ENCODE peak calls at places on chromosomes 11 and 22, in eight cellular contexts. O, L, B, W, Y, E, G and M are unnamed samples.

GRCh38 chr11:1300121-1300520 is 9.3 kb downstream of the TOLLIP start:
- DNase-seq in O (no peak), L (no peak), B (no peak), W (no peak), Y (no peak), E (no peak), G (no peak), M (no peak)

GRCh38 chr11:34641456-34641855 is 20.6 kb downstream of the EHF start:
- DNase-seq in O (no peak), L (peak), B (no peak), W (no peak), Y (no peak), E (no peak), G (no peak), M (no peak)

GRCh38 chr11:18235394-18235926 is 1.1 kb downstream of the SAA4 start:
- DNase-seq in O (no peak), L (no peak), B (no peak), W (no peak), Y (peak), E (no peak), G (no peak), M (no peak)

GRCh38 chr11:9025101-9025850 is 21.5 kb upstream of the NRIP3 start:
- DNase-seq in O (no peak), L (no peak), B (peak), W (no peak), Y (no peak), E (no peak), G (no peak), M (no peak)

GRCh38 chr22:35661377-35661937 is 13.2 kb downstream of the APOL6 start:
- DNase-seq in O (no peak), L (no peak), B (no peak), W (no peak), Y (no peak), E (no peak), G (no peak), M (no peak)

GRCh38 chr22:37924386-37925065 is 18.4 kb downstream of the MICALL1 start:
- DNase-seq in O (no peak), L (no peak), B (no peak), W (no peak), Y (no peak), E (no peak), G (no peak), M (no peak)

GRCh38 chr22:38098410-38099249 is 11.9 kb downstream of the BAIAP2L2 start:
- DNase-seq in O (no peak), L (peak), B (peak), W (no peak), Y (no peak), E (no peak), G (no peak), M (no peak)

GRCh38 chr22:45600791-45601730 is 70.6 kb upstream of the ATXN10 start:
- DNase-seq in O (no peak), L (no peak), B (peak), W (no peak), Y (no peak), E (no peak), G (no peak), M (no peak)

GRCh38 chr11:105232021-105232420 is 92.5 kb upstream of the CARD18 start:
- DNase-seq in O (no peak), L (no peak), B (no peak), W (no peak), Y (no peak), E (no peak), G (no peak), M (no peak)

GRCh38 chr11:20617346-20617745 is 17.9 kb downstream of the SLC6A5 start:
- DNase-seq in O (no peak), L (peak), B (no peak), W (no peak), Y (peak), E (no peak), G (no peak), M (no peak)

GRCh38 chr11:75052457-75052856 is 44.2 kb downstream of the OR2AT4 start:
- DNase-seq in O (no peak), L (no peak), B (no peak), W (no peak), Y (no peak), E (no peak), G (no peak), M (no peak)

GRCh38 chr11:61025819-61026120 is 54.3 kb downstream of the CD6 start:
- DNase-seq in O (no peak), L (no peak), B (no peak), W (no peak), Y (no peak), E (no peak), G (no peak), M (no peak)

GRCh38 chr11:108593910-108594434 is 404 bp upstream of the EXPH5 start:
- DNase-seq in O (no peak), L (no peak), B (no peak), W (no peak), Y (no peak), E (no peak), G (no peak), M (no peak)

GRCh38 chr11:30346068-30346688 is 23.3 kb downstream of the ARL14EP start:
- DNase-seq in O (no peak), L (peak), B (peak), W (no peak), Y (peak), E (no peak), G (peak), M (no peak)

GRCh38 chr11:91783173-91783572 is 441.4 kb upstream of the FAT3 start:
- DNase-seq in O (no peak), L (no peak), B (no peak), W (no peak), Y (no peak), E (no peak), G (no peak), M (no peak)

GRCh38 chr11:80414766-80415165 is 973.9 kb upstream of the TENM4 start:
- DNase-seq in O (no peak), L (no peak), B (no peak), W (no peak), Y (no peak), E (no peak), G (no peak), M (no peak)

GRCh38 chr11:120133216-120134105 is 4.5 kb downstream of the TRIM29 start:
- DNase-seq in O (no peak), L (no peak), B (no peak), W (no peak), Y (no peak), E (no peak), G (no peak), M (no peak)

GRCh38 chr22:41021655-41022454 is 70.5 kb upstream of the EP300 start:
- DNase-seq in O (peak), L (peak), B (peak), W (peak), Y (peak), E (peak), G (peak), M (no peak)

GRCh38 chr11:121466063-121466794 is 13.5 kb upstream of the SORL1-AS1 start:
- DNase-seq in O (peak), L (peak), B (peak), W (peak), Y (peak), E (peak), G (no peak), M (peak)

GRCh38 chr11:34165786-34166557 is 60.5 kb downstream of the NAT10 start:
- DNase-seq in O (no peak), L (no peak), B (peak), W (no peak), Y (no peak), E (no peak), G (no peak), M (no peak)

GRCh38 chr22:20028855-20029549 is 8.1 kb downstream of the TANGO2 start:
- DNase-seq in O (no peak), L (no peak), B (no peak), W (no peak), Y (no peak), E (no peak), G (no peak), M (no peak)

GRCh38 chr22:50082197-50082715 is 3.0 kb downstream of the MLC1 start:
- DNase-seq in O (no peak), L (no peak), B (no peak), W (no peak), Y (no peak), E (no peak), G (no peak), M (no peak)

GRCh38 chr11:8839957-8840945 is 70.7 kb upstream of the AKIP1 start:
- DNase-seq in O (peak), L (peak), B (no peak), W (no peak), Y (peak), E (peak), G (no peak), M (no peak)

GRCh38 chr11:122100222-122101080 is 15.6 kb downstream of the BLID start:
- DNase-seq in O (peak), L (peak), B (peak), W (no peak), Y (peak), E (no peak), G (no peak), M (no peak)

GRCh38 chr11:41245184-41245583 is 214.3 kb downstream of the LRRC4C start:
- DNase-seq in O (no peak), L (no peak), B (no peak), W (no peak), Y (no peak), E (no peak), G (no peak), M (no peak)

GRCh38 chr11:65557280-65558001 is 718 bp downstream of the LTBP3 start:
- DNase-seq in O (no peak), L (no peak), B (no peak), W (no peak), Y (peak), E (no peak), G (no peak), M (no peak)

GRCh38 chr11:61489833-61490585 is 18.5 kb upstream of the LRRC10B start:
- DNase-seq in O (no peak), L (peak), B (peak), W (no peak), Y (peak), E (no peak), G (no peak), M (no peak)

GRCh38 chr11:117909611-117910382 is 19.4 kb downstream of the TMPRSS13 start:
- DNase-seq in O (no peak), L (no peak), B (no peak), W (no peak), Y (no peak), E (no peak), G (no peak), M (no peak)

GRCh38 chr22:19984201-19984753 is 32.3 kb downstream of the ARVCF start:
- DNase-seq in O (no peak), L (peak), B (peak), W (no peak), Y (no peak), E (no peak), G (no peak), M (no peak)

GRCh38 chr22:31818481-31819392 is 64.9 kb downstream of the DEPDC5 start:
- DNase-seq in O (no peak), L (no peak), B (peak), W (no peak), Y (no peak), E (peak), G (no peak), M (no peak)

GRCh38 chr11:59174664-59175033 is 2.7 kb downstream of the DTX4 start:
- DNase-seq in O (no peak), L (peak), B (peak), W (no peak), Y (no peak), E (no peak), G (no peak), M (no peak)

GRCh38 chr11:29272019-29272654 is 744.7 kb downstream of the KCNA4 start:
- DNase-seq in O (no peak), L (no peak), B (peak), W (no peak), Y (no peak), E (no peak), G (no peak), M (no peak)

GRCh38 chr22:43008921-43009320 is 6.0 kb downstream of the PACSIN2 start:
- DNase-seq in O (no peak), L (no peak), B (no peak), W (no peak), Y (no peak), E (no peak), G (no peak), M (no peak)

GRCh38 chr11:313787-314547 is at the start of gene IFITM1:
- DNase-seq in O (no peak), L (peak), B (peak), W (peak), Y (no peak), E (no peak), G (peak), M (no peak)

GRCh38 chr11:116558504-116559252 is 214.1 kb downstream of the BUD13 start:
- DNase-seq in O (no peak), L (no peak), B (peak), W (no peak), Y (no peak), E (no peak), G (no peak), M (no peak)